ENCODE peak calls at places on chromosomes 1 and 21, in seven cellular contexts. K is small intestine, H is GM12865, X is HFF-Myc, F is GM23248, T is AG09309, P is astrocyte of the spinal cord. Z is an unnamed sample.

GRCh38 chr1:201903135-201903534 is 14.4 kb downstream of the SHISA4 start:
- DNase-seq in F (peak), P (no peak), H (no peak), K (no peak), X (no peak), T (no peak), Z (peak)

GRCh38 chr1:95309031-95309459 is 75.0 kb downstream of the RWDD3 start:
- DNase-seq in F (peak), H (peak), K (no peak), T (no peak), P (peak), X (no peak), Z (peak)

GRCh38 chr1:25622526-25622925 is 5.9 kb downstream of the MAN1C1 start:
- DNase-seq in P (no peak), T (no peak), H (no peak), F (no peak), K (peak), X (no peak), Z (no peak)

GRCh38 chr1:225762002-225762441 is 15.6 kb upstream of the SRP9 start:
- DNase-seq in X (no peak), H (no peak), P (peak), K (no peak), T (no peak), F (peak), Z (no peak)

GRCh38 chr1:20329793-20330542 is 39.3 kb downstream of the VWA5B1 start:
- DNase-seq in H (no peak), T (no peak), K (no peak), X (no peak), F (no peak), P (no peak), Z (no peak)

GRCh38 chr1:181126871-181127587 is 38.5 kb downstream of the IER5 start:
- DNase-seq in H (no peak), F (no peak), K (peak), P (no peak), T (no peak), X (no peak), Z (peak)

GRCh38 chr1:237670296-237670695 is 220.4 kb downstream of the ZP4 start:
- DNase-seq in X (no peak), P (no peak), T (no peak), K (no peak), H (no peak), F (no peak), Z (no peak)

GRCh38 chr1:211920141-211920572 is 89.6 kb upstream of the LPGAT1 start:
- DNase-seq in T (peak), P (peak), H (no peak), F (peak), K (peak), X (no peak), Z (no peak)

GRCh38 chr1:208107817-208108608 is 136.2 kb downstream of the PLXNA2 start:
- DNase-seq in X (no peak), K (peak), H (no peak), F (peak), T (peak), P (peak), Z (no peak)

GRCh38 chr1:223711173-223711572 is 1.2 kb upstream of the CAPN2 start:
- DNase-seq in F (peak), H (no peak), P (peak), X (no peak), T (no peak), K (no peak), Z (no peak)

GRCh38 chr1:154791292-154792278 is 78.5 kb downstream of the KCNN3 start:
- DNase-seq in X (no peak), P (peak), K (peak), H (peak), T (no peak), F (peak), Z (no peak)

GRCh38 chr1:70896224-70896623 is 151.4 kb downstream of the PTGER3 start:
- DNase-seq in X (no peak), F (peak), H (no peak), K (no peak), T (no peak), P (no peak), Z (no peak)

GRCh38 chr1:2786329-2787162 is 14.9 kb downstream of the TTC34 start:
- DNase-seq in H (peak), F (peak), T (no peak), K (peak), X (no peak), P (no peak), Z (peak)

GRCh38 chr1:151710187-151710586 is 6.4 kb downstream of the CELF3 start:
- DNase-seq in X (no peak), F (peak), K (no peak), T (no peak), H (peak), P (peak), Z (no peak)

GRCh38 chr21:35071347-35071746 is 22.2 kb upstream of the RUNX1 start:
- DNase-seq in X (no peak), P (no peak), F (peak), T (no peak), K (no peak), H (no peak), Z (no peak)

GRCh38 chr1:229280921-229281320 is 10.0 kb downstream of the RAB4A start:
- DNase-seq in F (peak), P (peak), X (no peak), K (no peak), T (no peak), H (no peak), Z (no peak)

GRCh38 chr1:236301958-236302335 is 20.2 kb upstream of the ERO1B start:
- DNase-seq in H (no peak), F (no peak), X (no peak), K (peak), P (no peak), T (no peak), Z (no peak)

GRCh38 chr1:106727171-106727570 is 329.3 kb upstream of the PRMT6 start:
- DNase-seq in X (no peak), F (no peak), H (peak), P (no peak), T (no peak), K (no peak), Z (no peak)

GRCh38 chr1:112501810-112502641 is 6.7 kb upstream of the WNT2B start:
- DNase-seq in X (no peak), K (peak), H (peak), T (no peak), P (peak), F (peak), Z (peak)

GRCh38 chr1:114803001-114803400 is 22.5 kb upstream of the SIKE1 start:
- DNase-seq in H (peak), T (no peak), P (no peak), F (peak), K (no peak), X (no peak), Z (no peak)

GRCh38 chr1:211653907-211654553 is 21.4 kb downstream of the NEK2 start:
- DNase-seq in X (no peak), F (peak), P (no peak), K (no peak), T (no peak), H (no peak), Z (no peak)

GRCh38 chr1:110464340-110464739 is 13.4 kb downstream of the PROK1 start:
- DNase-seq in K (peak), X (no peak), F (peak), T (peak), H (no peak), P (peak), Z (peak)

GRCh38 chr1:20080441-20081330 is 10.7 kb downstream of the PLA2G5 start:
- DNase-seq in K (no peak), T (no peak), F (no peak), P (no peak), H (peak), X (no peak), Z (no peak)

GRCh38 chr21:15752763-15753407 is 23.1 kb downstream of the USP25 start:
- DNase-seq in K (no peak), F (no peak), T (no peak), H (no peak), X (no peak), P (no peak), Z (no peak)

GRCh38 chr1:20717452-20718342 is at the start of gene KIF17:
- DNase-seq in T (no peak), P (peak), K (peak), X (no peak), H (peak), F (peak), Z (peak)

GRCh38 chr1:61133048-61134019 is 51.0 kb downstream of the NFIA start:
- DNase-seq in K (no peak), F (no peak), T (no peak), H (no peak), X (no peak), P (peak), Z (no peak)

GRCh38 chr1:237154173-237154572 is 112.2 kb downstream of the RYR2 start:
- DNase-seq in T (no peak), P (no peak), X (no peak), H (no peak), K (no peak), F (peak), Z (no peak)

GRCh38 chr1:30198805-30199403 is 524.5 kb downstream of the MATN1 start:
- DNase-seq in T (no peak), X (no peak), H (no peak), F (no peak), P (no peak), K (no peak), Z (no peak)

GRCh38 chr1:28800324-28800723 is 11.6 kb upstream of the OPRD1 start:
- DNase-seq in H (no peak), X (no peak), K (no peak), F (no peak), T (no peak), P (no peak), Z (no peak)

GRCh38 chr1:223776075-223776814 is 63.9 kb downstream of the CAPN2 start:
- DNase-seq in H (peak), F (peak), T (peak), P (peak), K (no peak), X (peak), Z (peak)

GRCh38 chr1:238196516-238196915 is 305.8 kb upstream of the ZP4 start:
- DNase-seq in K (no peak), F (no peak), P (no peak), T (no peak), X (no peak), H (no peak), Z (no peak)

GRCh38 chr1:20035114-20035513 is 34.9 kb upstream of the PLA2G5 start:
- DNase-seq in H (no peak), T (no peak), F (no peak), P (no peak), X (no peak), K (no peak), Z (no peak)

GRCh38 chr1:32659581-32659980 is 8.6 kb downstream of the RBBP4 start:
- DNase-seq in T (no peak), H (no peak), P (no peak), K (no peak), X (no peak), F (no peak), Z (no peak)

GRCh38 chr1:23088027-23088426 is 68.8 kb downstream of the KDM1A start:
- DNase-seq in X (no peak), P (no peak), T (no peak), F (no peak), K (no peak), H (no peak), Z (no peak)

GRCh38 chr21:44331650-44332306 is 7.4 kb downstream of the CFAP410 start:
- DNase-seq in X (peak), F (peak), T (no peak), K (no peak), P (no peak), H (no peak), Z (no peak)

GRCh38 chr1:202229376-202229775 is 35.8 kb downstream of the LGR6 start:
- DNase-seq in H (no peak), K (no peak), F (no peak), T (no peak), P (no peak), X (no peak), Z (no peak)

GRCh38 chr1:168879906-168880734 is 151.1 kb upstream of the DPT start:
- DNase-seq in T (no peak), K (no peak), H (no peak), X (no peak), P (no peak), F (peak), Z (no peak)
- H3K4me3 ChIP-seq in T (no peak), K (no peak), H (no peak), X (no peak), P (no peak), F (peak), Z (no peak)

DNA sequence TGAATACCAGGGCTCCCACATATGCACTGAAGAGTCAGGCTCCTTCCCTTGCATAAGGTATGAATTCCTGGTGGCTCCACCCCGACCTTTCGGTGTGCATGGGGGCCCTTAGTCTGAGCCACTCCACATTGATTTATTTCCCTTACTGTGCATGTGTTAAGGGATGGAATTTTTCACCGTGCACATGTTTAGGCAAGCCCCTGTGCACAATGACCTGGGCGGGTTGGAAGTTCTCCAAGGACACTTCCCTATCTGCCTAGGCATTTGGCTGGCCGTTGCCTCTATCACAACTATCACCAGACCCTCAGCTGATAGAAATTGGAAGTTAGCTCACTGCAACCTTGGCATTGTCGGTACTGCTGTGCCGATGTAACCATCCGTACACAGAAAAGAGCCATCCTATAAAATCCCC is 9.7 kb downstream of the S100A6 start:
- DNase-seq in X (no peak), K (no peak), H (no peak), P (no peak), F (no peak), T (no peak), Z (no peak)
- H3K4me3 ChIP-seq in X (no peak), K (no peak), H (no peak), P (no peak), F (no peak), T (no peak), Z (no peak)

DNA sequence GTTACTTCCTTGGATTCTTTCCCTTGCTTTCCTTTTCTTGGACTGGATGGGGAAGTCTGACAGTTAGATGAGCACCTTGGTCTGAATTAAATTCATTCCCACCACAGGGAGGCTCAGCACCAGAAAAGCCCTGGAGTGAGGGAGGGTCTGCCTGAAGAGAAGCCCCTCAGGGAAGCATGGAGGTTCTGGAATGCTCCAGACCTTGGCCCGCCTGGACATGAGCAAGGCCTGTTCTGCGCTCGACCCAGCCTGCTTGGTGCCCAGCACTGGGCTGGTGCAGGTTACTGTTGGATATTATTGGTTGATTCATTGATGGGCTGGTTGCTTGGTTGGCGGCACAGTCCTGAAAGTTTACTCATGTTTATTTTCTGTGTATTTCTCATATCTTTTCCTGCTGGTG is 538.3 kb downstream of the KIF26B start:
- DNase-seq in T (no peak), X (no peak), K (no peak), H (no peak), F (no peak), P (no peak), Z (no peak)
- H3K4me3 ChIP-seq in T (no peak), X (no peak), K (no peak), H (no peak), F (no peak), P (no peak), Z (no peak)

GRCh38 chr1:227356582-227357228 is 38.4 kb upstream of the CDC42BPA start:
- DNase-seq in X (no peak), K (peak), P (no peak), T (no peak), F (peak), H (no peak), Z (peak)

GRCh38 chr1:227358079-227358358 is 39.7 kb upstream of the CDC42BPA start:
- DNase-seq in T (no peak), P (no peak), X (no peak), K (no peak), H (no peak), F (no peak), Z (no peak)

GRCh38 chr1:227355542-227356270 is 37.4 kb upstream of the CDC42BPA start:
- DNase-seq in P (no peak), H (no peak), F (no peak), X (no peak), K (peak), T (no peak), Z (no peak)

GRCh38 chr1:227353186-227353585 is 34.9 kb upstream of the CDC42BPA start:
- DNase-seq in P (no peak), K (no peak), T (no peak), X (no peak), H (no peak), F (no peak), Z (no peak)

DNA sequence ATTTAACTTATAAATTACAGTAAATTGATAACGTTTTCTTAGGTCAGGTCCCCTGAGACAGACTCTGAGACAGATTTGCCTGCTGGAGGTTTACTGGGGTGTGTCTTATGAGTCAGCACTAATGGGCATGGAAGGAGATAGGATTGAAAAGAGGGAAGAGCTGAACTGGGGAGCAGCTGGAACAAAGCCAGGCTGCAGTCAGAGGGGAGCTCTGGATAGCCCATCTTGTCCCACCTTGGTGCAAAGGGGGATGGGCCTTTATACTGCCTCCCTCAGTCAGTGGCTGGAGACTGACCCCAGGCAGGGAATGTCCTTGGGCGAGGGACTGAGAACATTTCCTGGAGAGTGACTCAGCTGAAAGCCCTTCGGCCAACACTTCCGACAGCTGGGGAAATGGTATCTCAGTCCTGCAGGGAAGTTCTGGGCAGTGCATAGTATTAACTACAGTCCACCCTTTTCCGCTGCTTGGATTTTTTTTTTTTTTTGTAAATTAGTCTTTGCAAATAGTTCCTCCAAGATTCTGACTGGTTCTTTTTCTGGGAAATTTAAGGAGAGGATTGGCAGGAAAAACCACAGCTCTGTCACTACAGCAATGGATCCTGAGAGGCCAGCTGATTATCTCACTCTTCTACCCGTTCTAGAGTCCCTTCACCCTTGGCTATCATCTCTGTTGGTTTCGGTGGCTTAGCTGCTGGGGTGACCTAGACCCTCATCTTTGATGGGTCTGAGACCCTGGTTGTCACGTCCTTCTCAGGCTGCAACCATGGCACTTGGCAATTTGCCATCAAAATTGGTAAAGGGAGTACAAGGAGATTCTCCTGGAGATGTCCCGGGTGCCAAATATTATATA is 39.2 kb upstream of the CDC42BPA start:
- DNase-seq in T (no peak), H (no peak), P (peak), K (peak), F (peak), X (peak), Z (peak)
- H3K4me3 ChIP-seq in T (no peak), H (no peak), P (no peak), K (no peak), F (peak), X (no peak), Z (no peak)

GRCh38 chr1:53449026-53449425 is 10.2 kb upstream of the DMRTB1 start:
- DNase-seq in P (peak), H (no peak), X (no peak), T (peak), K (no peak), F (peak), Z (no peak)
- H3K4me3 ChIP-seq in P (no peak), H (no peak), X (no peak), T (no peak), K (no peak), F (peak), Z (no peak)

Z was measured in Caco-2.